ENCODE peak calls at places on chromosome 21, in seven cellular contexts. R is activated CD8-positive, alpha-beta memory T cell treated with anti-CD3 and anti-CD28 coated beads for 24 hours; I is neural progenitor cell; X is fibroblast of lung; K is mesothelial cell of epicardium; J is AG10803; E is AG08396. Z is an unnamed sample.

GRCh38 chr21:44568667-44569556 is 4.6 kb upstream of the KRTAP10-4 start:
- DNase-seq in R (peak), I (no peak), X (no peak), K (no peak), J (no peak), E (no peak), Z (no peak)

GRCh38 chr21:28655471-28655870 is 337.2 kb downstream of the LTN1 start:
- DNase-seq in R (no peak), I (no peak), X (no peak), K (no peak), J (no peak), E (no peak), Z (peak)

GRCh38 chr21:14557413-14557812 is 11.3 kb upstream of the SAMSN1 start:
- DNase-seq in R (no peak), I (no peak), X (no peak), K (no peak), J (no peak), E (no peak), Z (no peak)

GRCh38 chr21:36626791-36627190 is 72.1 kb upstream of the SIM2 start:
- DNase-seq in R (no peak), I (no peak), X (no peak), K (no peak), J (no peak), E (no peak), Z (no peak)

GRCh38 chr21:17667256-17667655 is 54.6 kb upstream of the BTG3 start:
- DNase-seq in R (no peak), I (peak), X (no peak), K (no peak), J (no peak), E (no peak), Z (no peak)

GRCh38 chr21:45351526-45352275 is 53.3 kb upstream of the COL18A1 start:
- DNase-seq in R (no peak), I (no peak), X (no peak), K (no peak), J (no peak), E (no peak), Z (no peak)

GRCh38 chr21:46538262-46538661 is 66.6 kb downstream of the S100B start:
- DNase-seq in R (no peak), I (no peak), X (no peak), K (no peak), J (no peak), E (no peak), Z (no peak)

GRCh38 chr21:31176725-31177124 is 138.4 kb upstream of the KRTAP19-8 start:
- DNase-seq in R (no peak), I (no peak), X (no peak), K (no peak), J (no peak), E (no peak), Z (no peak)

GRCh38 chr21:16587671-16588379 is 858.0 kb downstream of the USP25 start:
- DNase-seq in R (no peak), I (peak), X (peak), K (no peak), J (peak), E (no peak), Z (peak)

GRCh38 chr21:37623689-37624088 is 257.1 kb downstream of the DYRK1A start:
- DNase-seq in R (no peak), I (no peak), X (no peak), K (no peak), J (no peak), E (no peak), Z (no peak)

GRCh38 chr21:45187646-45188045 is 100.0 kb downstream of the POFUT2 start:
- DNase-seq in R (no peak), I (no peak), X (peak), K (no peak), J (no peak), E (no peak), Z (peak)

GRCh38 chr21:43270800-43271261 is 102.0 kb downstream of the CRYAA start:
- DNase-seq in R (no peak), I (no peak), X (no peak), K (no peak), J (peak), E (no peak), Z (peak)

GRCh38 chr21:35945089-35945671 is 115.1 kb downstream of the SETD4 start:
- DNase-seq in R (no peak), I (no peak), X (no peak), K (no peak), J (no peak), E (no peak), Z (no peak)

GRCh38 chr21:18772404-18772803 is 368.8 kb upstream of the TMPRSS15 start:
- DNase-seq in R (no peak), I (no peak), X (peak), K (no peak), J (no peak), E (no peak), Z (peak)

GRCh38 chr21:38080888-38081287 is 164.6 kb upstream of the KCNJ6 start:
- DNase-seq in R (no peak), I (no peak), X (no peak), K (no peak), J (no peak), E (no peak), Z (no peak)

GRCh38 chr21:17554619-17555472 is 42.0 kb downstream of the CXADR start:
- DNase-seq in R (no peak), I (peak), X (peak), K (no peak), J (peak), E (peak), Z (peak)

GRCh38 chr21:36839123-36839522 is 127.3 kb downstream of the HLCS start:
- DNase-seq in R (no peak), I (no peak), X (peak), K (no peak), J (peak), E (peak), Z (peak)

GRCh38 chr21:32921632-32922230 is 104.0 kb upstream of the OLIG2 start:
- DNase-seq in R (peak), I (peak), X (peak), K (no peak), J (no peak), E (no peak), Z (no peak)

GRCh38 chr21:29175408-29176147 is 45.1 kb downstream of the MAP3K7CL start:
- DNase-seq in R (no peak), I (no peak), X (peak), K (no peak), J (peak), E (no peak), Z (peak)

GRCh38 chr21:44416193-44416592 is 39.1 kb upstream of the LRRC3 start:
- DNase-seq in R (no peak), I (no peak), X (no peak), K (no peak), J (no peak), E (no peak), Z (no peak)

GRCh38 chr21:45328198-45329087 is 40.7 kb upstream of the POFUT2 start:
- DNase-seq in R (no peak), I (no peak), X (no peak), K (no peak), J (no peak), E (no peak), Z (no peak)

GRCh38 chr21:45050786-45051489 is 23.4 kb upstream of the ADARB1 start:
- DNase-seq in R (no peak), I (no peak), X (peak), K (no peak), J (peak), E (peak), Z (peak)

GRCh38 chr21:28426545-28426944 is 566.1 kb downstream of the LTN1 start:
- DNase-seq in R (no peak), I (no peak), X (no peak), K (no peak), J (peak), E (no peak), Z (no peak)

GRCh38 chr21:40841524-40842196 is 5.3 kb downstream of the DSCAM start:
- DNase-seq in R (no peak), I (peak), X (no peak), K (peak), J (peak), E (no peak), Z (no peak)

GRCh38 chr21:16419188-16419874 is 689.5 kb downstream of the USP25 start:
- DNase-seq in R (no peak), I (peak), X (peak), K (no peak), J (peak), E (peak), Z (no peak)